ENCODE peak calls at places on chromosomes 4 and X, in four cellular contexts. T, G, Q and V are unnamed samples.

GRCh38 chr4:185744127-185744865 is 67.7 kb downstream of the SORBS2 start:
- DNase-seq in T (no peak), G (no peak), Q (no peak), V (no peak)

GRCh38 chr4:40992472-40993298 is 221.7 kb downstream of the APBB2 start:
- DNase-seq in T (peak; percentile 92), G (no peak), Q (no peak), V (no peak)

GRCh38 chr4:48604527-48604926 is 114.5 kb downstream of the ZAR1 start:
- DNase-seq in T (no peak), G (no peak), Q (no peak), V (no peak)

GRCh38 chr4:183504930-183505555 is at the start of gene ING2:
- DNase-seq in T (no peak), G (peak; percentile 18), Q (peak; percentile 86), V (no peak)

GRCh38 chr4:89312066-89312465 is 4.5 kb upstream of the GPRIN3 start:
- DNase-seq in T (peak; percentile 16), G (no peak), Q (no peak), V (no peak)

GRCh38 chr4:152344001-152344400 is 191.9 kb downstream of the FBXW7 start:
- DNase-seq in T (peak; percentile 21), G (no peak), Q (no peak), V (no peak)

GRCh38 chr4:42167709-42168108 is 15.3 kb upstream of the BEND4 start:
- DNase-seq in T (no peak), G (no peak), Q (no peak), V (no peak)

GRCh38 chr4:77922158-77923094 is 59.8 kb downstream of the MRPL1 start:
- DNase-seq in T (peak; percentile 87), G (no peak), Q (no peak), V (no peak)

GRCh38 chrX:95383778-95384177 is 1300.9 kb upstream of the DIAPH2 start:
- DNase-seq in T (peak; percentile 3), G (no peak), Q (no peak), V (no peak)

GRCh38 chr4:151990201-151990600 is 229.4 kb upstream of the GATB start:
- DNase-seq in T (peak; percentile 63), G (no peak), Q (no peak), V (no peak)

GRCh38 chr4:84379881-84380618 is 119.0 kb downstream of the NKX6-1 start:
- DNase-seq in T (peak; percentile 90), G (no peak), Q (no peak), V (no peak)

GRCh38 chr4:2924765-2925301 is 38.4 kb downstream of the NOP14 start:
- DNase-seq in T (no peak), G (no peak), Q (no peak), V (no peak)

GRCh38 chr4:119041951-119042560 is 93.6 kb upstream of the MYOZ2 start:
- DNase-seq in T (peak; percentile 84), G (peak; percentile 70), Q (peak; percentile 21), V (no peak)

GRCh38 chrX:26032141-26032917 is 105.8 kb upstream of the MAGEB18 start:
- DNase-seq in T (no peak), G (no peak), Q (no peak), V (no peak)

GRCh38 chr4:38161208-38162113 is 201.3 kb downstream of the PTTG2 start:
- DNase-seq in T (peak; percentile 76), G (no peak), Q (no peak), V (no peak)

GRCh38 chr4:2793578-2793919 is 664 bp downstream of the SH3BP2 start:
- DNase-seq in T (peak; percentile 51), G (no peak), Q (no peak), V (no peak)

GRCh38 chr4:181150173-181150572 is 1093.0 kb upstream of the TENM3 start:
- DNase-seq in T (no peak), G (no peak), Q (no peak), V (no peak)

GRCh38 chrX:16589211-16589610 is 60.7 kb upstream of the S100G start:
- DNase-seq in T (peak; percentile 91), G (no peak), Q (no peak), V (no peak)

GRCh38 chr4:148376151-148376550 is 66.1 kb downstream of the NR3C2 start:
- DNase-seq in T (no peak), G (no peak), Q (no peak), V (no peak)

GRCh38 chr4:88792268-88792781 is 94.7 kb upstream of the NAP1L5 start:
- DNase-seq in T (peak; percentile 85), G (no peak), Q (no peak), V (no peak)

GRCh38 chrX:68045008-68045577 is 388.2 kb downstream of the OPHN1 start:
- DNase-seq in T (no peak), G (no peak), Q (no peak), V (no peak)

GRCh38 chrX:68681443-68681941 is 34.0 kb downstream of the STARD8 start:
- DNase-seq in T (peak; percentile 87), G (no peak), Q (no peak), V (no peak)

GRCh38 chrX:71251456-71251973 is 2.4 kb downstream of the ZMYM3 start:
- DNase-seq in T (no peak), G (no peak), Q (no peak), V (no peak)

GRCh38 chrX:101395789-101396188 is 5.0 kb downstream of the RPL36A start:
- DNase-seq in T (peak; percentile 57), G (no peak), Q (no peak), V (no peak)

GRCh38 chr4:27189683-27190082 is 329.0 kb downstream of the STIM2 start:
- DNase-seq in T (no peak), G (no peak), Q (no peak), V (no peak)

GRCh38 chr4:57136281-57136680 is 26.1 kb upstream of the IGFBP7 start:
- DNase-seq in T (peak; percentile 49), G (no peak), Q (no peak), V (no peak)

GRCh38 chrX:110026099-110026844 is 23.4 kb downstream of the TMEM164 start:
- DNase-seq in T (peak; percentile 49), G (no peak), Q (no peak), V (no peak)

GRCh38 chrX:10098235-10098819 is 58.4 kb upstream of the CLCN4 start:
- DNase-seq in T (peak; percentile 8), G (no peak), Q (no peak), V (no peak)

GRCh38 chr4:185656467-185656890 is 121.2 kb upstream of the PDLIM3 start:
- DNase-seq in T (peak; percentile 39), G (no peak), Q (peak; percentile 43), V (no peak)

GRCh38 chr4:141686929-141687328 is 50.5 kb downstream of the IL15 start:
- DNase-seq in T (peak; percentile 36), G (no peak), Q (no peak), V (no peak)

GRCh38 chr4:15920723-15921591 is 17.6 kb downstream of the FGFBP1 start:
- DNase-seq in T (peak; percentile 99), G (no peak), Q (no peak), V (no peak)

GRCh38 chrX:10781847-10782530 is 161.6 kb upstream of the MID1 start:
- DNase-seq in T (no peak), G (no peak), Q (no peak), V (no peak)

GRCh38 chr4:61918507-61919462 is 718.7 kb downstream of the ADGRL3 start:
- DNase-seq in T (no peak), G (no peak), Q (no peak), V (no peak)

GRCh38 chr4:6011271-6011671 is 7.0 kb downstream of the C4orf50 start:
- DNase-seq in T (no peak), G (no peak), Q (no peak), V (no peak)

GRCh38 chrX:3815896-3816664 is 102.6 kb upstream of the PRKX start:
- DNase-seq in T (peak; percentile 28), G (peak; percentile 10), Q (no peak), V (no peak)

GRCh38 chrX:137031517-137032377 is 2.0 kb downstream of the GPR101 start:
- DNase-seq in T (peak; percentile 44), G (peak; percentile 68), Q (peak; percentile 1), V (no peak)